ENCODE peak calls at places on chromosomes 1 and 21, in seven cellular contexts. One of them, this sample, is unnamed.

GRCh38 chr21:30216041-30216723 is at the start of gene CLDN8:
- DNase-seq in NAMALWA: no peak
- DNase-seq in heart right ventricle: no peak
- DNase-seq in omental fat pad: no peak
- DNase-seq in WTC11: no peak
- DNase-seq in HS-5: no peak
- DNase-seq in M059J: no peak
- DNase-seq in this sample: no peak

GRCh38 chr1:85427844-85428243 is 37.1 kb downstream of the DDAH1 start:
- DNase-seq in NAMALWA: no peak
- DNase-seq in WTC11: no peak
- DNase-seq in heart right ventricle: no peak
- DNase-seq in M059J: peak
- DNase-seq in HS-5: no peak
- DNase-seq in omental fat pad: no peak
- DNase-seq in this sample: no peak

GRCh38 chr1:185734929-185735666 is 907 bp downstream of the HMCN1 start:
- DNase-seq in omental fat pad: no peak
- DNase-seq in NAMALWA: no peak
- DNase-seq in M059J: no peak
- DNase-seq in WTC11: no peak
- DNase-seq in HS-5: no peak
- DNase-seq in heart right ventricle: no peak
- DNase-seq in this sample: no peak

GRCh38 chr1:165928075-165928731 is 100.8 kb downstream of the UCK2 start:
- DNase-seq in heart right ventricle: no peak
- DNase-seq in HS-5: no peak
- DNase-seq in omental fat pad: no peak
- DNase-seq in M059J: peak
- DNase-seq in NAMALWA: peak
- DNase-seq in WTC11: peak
- DNase-seq in this sample: no peak

GRCh38 chr1:213776974-213777373 is 210.8 kb upstream of the PROX1 start:
- DNase-seq in M059J: no peak
- DNase-seq in WTC11: no peak
- DNase-seq in omental fat pad: no peak
- DNase-seq in NAMALWA: no peak
- DNase-seq in heart right ventricle: no peak
- DNase-seq in HS-5: no peak
- DNase-seq in this sample: no peak

GRCh38 chr21:40177979-40178378 is 310.7 kb downstream of the PCP4 start:
- DNase-seq in heart right ventricle: no peak
- DNase-seq in NAMALWA: no peak
- DNase-seq in WTC11: no peak
- DNase-seq in HS-5: no peak
- DNase-seq in omental fat pad: no peak
- DNase-seq in M059J: no peak
- DNase-seq in this sample: no peak

GRCh38 chr1:180981596-180982387 is 40.9 kb downstream of the STX6 start:
- DNase-seq in M059J: no peak
- DNase-seq in NAMALWA: peak
- DNase-seq in HS-5: no peak
- DNase-seq in heart right ventricle: no peak
- DNase-seq in WTC11: no peak
- DNase-seq in omental fat pad: no peak
- DNase-seq in this sample: no peak

GRCh38 chr1:54436826-54437225 is 30.6 kb upstream of the SSBP3 start:
- DNase-seq in M059J: no peak
- DNase-seq in WTC11: no peak
- DNase-seq in HS-5: no peak
- DNase-seq in NAMALWA: no peak
- DNase-seq in heart right ventricle: no peak
- DNase-seq in omental fat pad: no peak
- DNase-seq in this sample: no peak

GRCh38 chr1:182248721-182249120 is 142.9 kb downstream of the GLUL start:
- DNase-seq in NAMALWA: no peak
- DNase-seq in WTC11: no peak
- DNase-seq in HS-5: no peak
- DNase-seq in heart right ventricle: no peak
- DNase-seq in omental fat pad: no peak
- DNase-seq in M059J: no peak
- DNase-seq in this sample: no peak

GRCh38 chr1:215405211-215405610 is 161.9 kb upstream of the KCTD3 start:
- DNase-seq in WTC11: no peak
- DNase-seq in heart right ventricle: no peak
- DNase-seq in omental fat pad: no peak
- DNase-seq in M059J: peak
- DNase-seq in NAMALWA: no peak
- DNase-seq in HS-5: no peak
- DNase-seq in this sample: no peak

GRCh38 chr1:87197156-87197555 is 131.5 kb upstream of the LMO4 start:
- DNase-seq in WTC11: no peak
- DNase-seq in heart right ventricle: no peak
- DNase-seq in NAMALWA: no peak
- DNase-seq in M059J: peak
- DNase-seq in omental fat pad: no peak
- DNase-seq in HS-5: peak
- DNase-seq in this sample: no peak

GRCh38 chr1:110210604-110211502 is 739 bp downstream of the KCNC4 start:
- DNase-seq in M059J: peak
- DNase-seq in HS-5: no peak
- DNase-seq in heart right ventricle: peak
- DNase-seq in WTC11: peak
- DNase-seq in NAMALWA: peak
- DNase-seq in omental fat pad: no peak
- DNase-seq in this sample: peak

GRCh38 chr1:159798893-159799292 is 3.3 kb upstream of the FCRL6 start:
- DNase-seq in M059J: peak
- DNase-seq in NAMALWA: peak
- DNase-seq in WTC11: peak
- DNase-seq in heart right ventricle: peak
- DNase-seq in HS-5: peak
- DNase-seq in omental fat pad: peak
- DNase-seq in this sample: peak

GRCh38 chr1:202154766-202155477 is 5.5 kb downstream of the PTPN7 start:
- DNase-seq in NAMALWA: peak
- DNase-seq in heart right ventricle: no peak
- DNase-seq in WTC11: peak
- DNase-seq in M059J: peak
- DNase-seq in HS-5: no peak
- DNase-seq in omental fat pad: no peak
- DNase-seq in this sample: no peak

GRCh38 chr21:27480841-27481261 is 514.0 kb upstream of the ADAMTS5 start:
- DNase-seq in omental fat pad: no peak
- DNase-seq in HS-5: peak
- DNase-seq in WTC11: no peak
- DNase-seq in heart right ventricle: no peak
- DNase-seq in M059J: peak
- DNase-seq in NAMALWA: no peak
- DNase-seq in this sample: no peak

GRCh38 chr1:55061706-55062321 is 22.5 kb downstream of the PCSK9 start:
- DNase-seq in NAMALWA: no peak
- DNase-seq in heart right ventricle: no peak
- DNase-seq in WTC11: no peak
- DNase-seq in HS-5: no peak
- DNase-seq in omental fat pad: no peak
- DNase-seq in M059J: no peak
- DNase-seq in this sample: no peak

This sample was measured in frontal cortex.